ENCODE peak calls at places on chromosomes 3 and 15, in ten cellular contexts. One of them, this sample, is unnamed.

GRCh38 chr15:101027273-101027901 is 108.2 kb downstream of the LRRK1 start:
- DNase-seq in fibroblast of mammary gland: no peak
- DNase-seq in BE2C: peak; percentile 3
- DNase-seq in ovary: peak; percentile 40
- DNase-seq in astrocyte of the spinal cord: no peak
- DNase-seq in cardiac muscle cell: no peak
- DNase-seq in lower leg skin: no peak
- DNase-seq in PC-3: no peak
- DNase-seq in left ventricle myocardium inferior: no peak
- DNase-seq in psoas muscle: no peak
- DNase-seq in this sample: no peak

GRCh38 chr3:32249184-32249782 is 10.8 kb downstream of the CMTM8 start:
- DNase-seq in fibroblast of mammary gland: peak; percentile 96
- DNase-seq in BE2C: no peak
- DNase-seq in ovary: no peak
- DNase-seq in astrocyte of the spinal cord: peak; percentile 92
- DNase-seq in cardiac muscle cell: peak; percentile 94
- DNase-seq in lower leg skin: no peak
- DNase-seq in PC-3: peak; percentile 93
- DNase-seq in left ventricle myocardium inferior: no peak
- DNase-seq in psoas muscle: no peak
- DNase-seq in this sample: peak; percentile 58

GRCh38 chr15:45179221-45179985 is 8.4 kb downstream of the SHF start:
- DNase-seq in fibroblast of mammary gland: no peak
- DNase-seq in BE2C: peak; percentile 49
- DNase-seq in ovary: no peak
- DNase-seq in astrocyte of the spinal cord: no peak
- DNase-seq in cardiac muscle cell: no peak
- DNase-seq in lower leg skin: no peak
- DNase-seq in PC-3: peak; percentile 48
- DNase-seq in left ventricle myocardium inferior: no peak
- DNase-seq in psoas muscle: no peak
- DNase-seq in this sample: no peak

GRCh38 chr15:38528279-38528678 is 36.3 kb downstream of the RASGRP1 start:
- DNase-seq in fibroblast of mammary gland: peak; percentile 54
- DNase-seq in BE2C: no peak
- DNase-seq in ovary: no peak
- DNase-seq in astrocyte of the spinal cord: peak; percentile 40
- DNase-seq in cardiac muscle cell: peak; percentile 33
- DNase-seq in lower leg skin: no peak
- DNase-seq in PC-3: peak; percentile 45
- DNase-seq in left ventricle myocardium inferior: no peak
- DNase-seq in psoas muscle: no peak
- DNase-seq in this sample: peak; percentile 37

GRCh38 chr15:79978260-79978659 is 7.3 kb upstream of the BCL2A1 start:
- DNase-seq in fibroblast of mammary gland: no peak
- DNase-seq in BE2C: no peak
- DNase-seq in ovary: no peak
- DNase-seq in astrocyte of the spinal cord: no peak
- DNase-seq in cardiac muscle cell: no peak
- DNase-seq in lower leg skin: no peak
- DNase-seq in PC-3: no peak
- DNase-seq in left ventricle myocardium inferior: no peak
- DNase-seq in psoas muscle: no peak
- DNase-seq in this sample: no peak

GRCh38 chr15:75929799-75930565 is 26.3 kb downstream of the FBXO22 start:
- DNase-seq in fibroblast of mammary gland: no peak
- DNase-seq in BE2C: no peak
- DNase-seq in ovary: no peak
- DNase-seq in astrocyte of the spinal cord: no peak
- DNase-seq in cardiac muscle cell: no peak
- DNase-seq in lower leg skin: no peak
- DNase-seq in PC-3: no peak
- DNase-seq in left ventricle myocardium inferior: no peak
- DNase-seq in psoas muscle: no peak
- DNase-seq in this sample: no peak

GRCh38 chr3:69095636-69096035 is 10.9 kb downstream of the ARL6IP5 start:
- DNase-seq in fibroblast of mammary gland: no peak
- DNase-seq in BE2C: no peak
- DNase-seq in ovary: no peak
- DNase-seq in astrocyte of the spinal cord: no peak
- DNase-seq in cardiac muscle cell: no peak
- DNase-seq in lower leg skin: no peak
- DNase-seq in PC-3: no peak
- DNase-seq in left ventricle myocardium inferior: no peak
- DNase-seq in psoas muscle: no peak
- DNase-seq in this sample: no peak

GRCh38 chr15:70625438-70625837 is 137.9 kb downstream of the UACA start:
- DNase-seq in fibroblast of mammary gland: no peak
- DNase-seq in BE2C: no peak
- DNase-seq in ovary: no peak
- DNase-seq in astrocyte of the spinal cord: no peak
- DNase-seq in cardiac muscle cell: no peak
- DNase-seq in lower leg skin: no peak
- DNase-seq in PC-3: no peak
- DNase-seq in left ventricle myocardium inferior: no peak
- DNase-seq in psoas muscle: no peak
- DNase-seq in this sample: no peak

GRCh38 chr3:170728181-170728580 is 141.8 kb downstream of the RPL22L1 start:
- DNase-seq in fibroblast of mammary gland: no peak
- DNase-seq in BE2C: no peak
- DNase-seq in ovary: no peak
- DNase-seq in astrocyte of the spinal cord: no peak
- DNase-seq in cardiac muscle cell: no peak
- DNase-seq in lower leg skin: no peak
- DNase-seq in PC-3: no peak
- DNase-seq in left ventricle myocardium inferior: no peak
- DNase-seq in psoas muscle: no peak
- DNase-seq in this sample: no peak

GRCh38 chr3:170727754-170728153 is 141.9 kb upstream of the SLC7A14 start:
- DNase-seq in fibroblast of mammary gland: no peak
- DNase-seq in BE2C: no peak
- DNase-seq in ovary: no peak
- DNase-seq in astrocyte of the spinal cord: no peak
- DNase-seq in cardiac muscle cell: no peak
- DNase-seq in lower leg skin: no peak
- DNase-seq in PC-3: no peak
- DNase-seq in left ventricle myocardium inferior: no peak
- DNase-seq in psoas muscle: no peak
- DNase-seq in this sample: no peak

GRCh38 chr3:170726976-170727661 is 141.2 kb upstream of the SLC7A14 start:
- DNase-seq in fibroblast of mammary gland: peak; percentile 94
- DNase-seq in BE2C: no peak
- DNase-seq in ovary: no peak
- DNase-seq in astrocyte of the spinal cord: peak; percentile 94
- DNase-seq in cardiac muscle cell: peak; percentile 91
- DNase-seq in lower leg skin: no peak
- DNase-seq in PC-3: peak; percentile 84
- DNase-seq in left ventricle myocardium inferior: no peak
- DNase-seq in psoas muscle: no peak
- DNase-seq in this sample: no peak

GRCh38 chr3:170724599-170724998 is 138.7 kb upstream of the SLC7A14 start:
- DNase-seq in fibroblast of mammary gland: peak; percentile 99
- DNase-seq in BE2C: no peak
- DNase-seq in ovary: peak; percentile 39
- DNase-seq in astrocyte of the spinal cord: peak; percentile 75
- DNase-seq in cardiac muscle cell: peak; percentile 83
- DNase-seq in lower leg skin: peak; percentile 43
- DNase-seq in PC-3: no peak
- DNase-seq in left ventricle myocardium inferior: no peak
- DNase-seq in psoas muscle: no peak
- DNase-seq in this sample: peak; percentile 85

DNA sequence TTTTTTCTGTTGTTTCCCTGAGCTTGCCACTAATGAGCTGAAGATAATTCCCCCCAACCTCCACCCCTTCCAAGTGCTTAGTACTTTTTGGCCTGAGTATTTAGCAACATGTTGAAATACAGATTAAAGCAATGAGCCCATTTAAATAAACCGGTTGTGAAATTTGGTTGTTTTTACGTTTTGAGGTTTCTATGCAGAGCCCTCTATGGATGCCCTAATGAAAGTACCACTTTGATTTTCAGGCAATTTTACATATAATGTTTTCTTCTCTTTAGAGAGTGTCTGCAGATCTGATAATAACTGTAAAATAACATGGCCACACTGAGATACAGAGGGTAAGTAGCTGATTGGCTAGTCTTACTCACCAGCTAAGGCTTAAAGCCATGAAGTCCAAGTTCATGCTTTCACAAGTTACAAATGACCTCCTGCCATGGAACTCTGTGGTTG is 139.4 kb upstream of the SLC7A14 start:
- DNase-seq in fibroblast of mammary gland: peak; percentile 82
- DNase-seq in BE2C: no peak
- DNase-seq in ovary: no peak
- DNase-seq in astrocyte of the spinal cord: no peak
- DNase-seq in cardiac muscle cell: peak; percentile 80
- DNase-seq in lower leg skin: no peak
- DNase-seq in PC-3: no peak
- DNase-seq in left ventricle myocardium inferior: no peak
- DNase-seq in psoas muscle: no peak
- DNase-seq in this sample: no peak
- TF ChIP-seq CTCF in fibroblast of mammary gland: peak; percentile 16
- TF ChIP-seq CTCF in BE2C: no peak
- TF ChIP-seq CTCF in ovary: no peak
- TF ChIP-seq CTCF in astrocyte of the spinal cord: peak; percentile 18
- TF ChIP-seq CTCF in cardiac muscle cell: peak; percentile 26
- TF ChIP-seq CTCF in lower leg skin: no peak
- TF ChIP-seq CTCF in PC-3: no peak
- TF ChIP-seq CTCF in left ventricle myocardium inferior: no peak
- TF ChIP-seq CTCF in psoas muscle: no peak
- TF ChIP-seq CTCF in this sample: no peak

DNA sequence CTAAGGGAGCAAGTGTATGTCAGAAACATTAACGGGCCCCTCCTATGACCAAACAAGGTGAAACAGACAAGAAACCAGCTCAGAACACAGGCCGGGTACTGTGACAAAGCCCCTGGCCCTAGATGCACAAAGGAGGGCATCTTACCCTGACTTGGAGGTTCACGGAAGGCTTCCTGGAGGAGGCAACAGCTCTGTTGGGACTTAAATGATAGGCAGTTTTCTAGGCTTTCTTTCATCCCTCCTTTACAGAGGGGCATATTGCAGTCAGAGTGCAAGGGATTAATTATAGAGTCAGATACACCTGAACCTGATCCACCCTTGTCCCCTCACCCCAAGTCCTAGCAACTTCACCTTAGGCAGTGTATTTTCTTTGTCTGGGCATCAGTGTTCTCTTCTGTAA is 8.4 kb downstream of the EPHB3 start:
- DNase-seq in fibroblast of mammary gland: no peak
- DNase-seq in BE2C: no peak
- DNase-seq in ovary: no peak
- DNase-seq in astrocyte of the spinal cord: no peak
- DNase-seq in cardiac muscle cell: no peak
- DNase-seq in lower leg skin: no peak
- DNase-seq in PC-3: no peak
- DNase-seq in left ventricle myocardium inferior: no peak
- DNase-seq in psoas muscle: no peak
- DNase-seq in this sample: no peak
- H3K4me3 ChIP-seq in fibroblast of mammary gland: no peak overlapping the region
- H3K4me3 ChIP-seq in BE2C: peak overlapping the region; percentile 55
- H3K4me3 ChIP-seq in ovary: no peak overlapping the region
- H3K4me3 ChIP-seq in astrocyte of the spinal cord: no peak overlapping the region
- H3K4me3 ChIP-seq in cardiac muscle cell: peak overlapping the region; percentile 58
- H3K4me3 ChIP-seq in lower leg skin: no peak overlapping the region
- H3K4me3 ChIP-seq in PC-3: no peak overlapping the region
- H3K4me3 ChIP-seq in left ventricle myocardium inferior: no peak overlapping the region
- H3K4me3 ChIP-seq in psoas muscle: no peak overlapping the region
- H3K4me3 ChIP-seq in this sample: peak overlapping the region; percentile 59

DNA sequence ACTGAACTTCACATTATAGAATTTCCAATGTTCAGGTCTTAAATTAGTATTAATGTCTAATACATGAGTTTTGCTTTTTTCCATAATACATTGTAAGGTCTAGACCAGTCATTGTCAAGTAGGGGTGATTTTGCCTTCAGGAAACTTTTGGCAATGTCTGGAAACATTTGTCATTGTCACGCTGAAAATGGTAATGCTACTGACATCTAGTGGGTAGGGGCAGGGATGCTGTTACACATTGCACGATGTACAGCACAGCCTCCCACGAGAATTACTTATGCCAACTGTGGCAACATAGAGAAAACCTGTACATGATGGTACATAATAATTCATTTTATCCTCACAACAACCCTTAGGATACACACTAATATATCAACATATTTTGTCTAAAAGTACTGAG is 384.1 kb downstream of the CADM2 start:
- DNase-seq in fibroblast of mammary gland: no peak
- DNase-seq in BE2C: peak; percentile 62
- DNase-seq in ovary: no peak
- DNase-seq in astrocyte of the spinal cord: no peak
- DNase-seq in cardiac muscle cell: no peak
- DNase-seq in lower leg skin: no peak
- DNase-seq in PC-3: peak; percentile 69
- DNase-seq in left ventricle myocardium inferior: no peak
- DNase-seq in psoas muscle: no peak
- DNase-seq in this sample: no peak
- TF ChIP-seq CTCF in fibroblast of mammary gland: no peak
- TF ChIP-seq CTCF in BE2C: peak; percentile 89
- TF ChIP-seq CTCF in ovary: no peak
- TF ChIP-seq CTCF in astrocyte of the spinal cord: peak; percentile 17
- TF ChIP-seq CTCF in cardiac muscle cell: no peak
- TF ChIP-seq CTCF in lower leg skin: no peak
- TF ChIP-seq CTCF in PC-3: peak; percentile 87
- TF ChIP-seq CTCF in left ventricle myocardium inferior: no peak
- TF ChIP-seq CTCF in psoas muscle: peak; percentile 31
- TF ChIP-seq CTCF in this sample: no peak

GRCh38 chr3:63972987-63973386 is 50.3 kb downstream of the PSMD6 start:
- DNase-seq in fibroblast of mammary gland: no peak
- DNase-seq in BE2C: no peak
- DNase-seq in ovary: no peak
- DNase-seq in astrocyte of the spinal cord: no peak
- DNase-seq in cardiac muscle cell: no peak
- DNase-seq in lower leg skin: no peak
- DNase-seq in PC-3: no peak
- DNase-seq in left ventricle myocardium inferior: no peak
- DNase-seq in psoas muscle: no peak
- DNase-seq in this sample: no peak

GRCh38 chr3:63968612-63969350 is 54.5 kb downstream of the PSMD6 start:
- DNase-seq in fibroblast of mammary gland: no peak
- DNase-seq in BE2C: no peak
- DNase-seq in ovary: no peak
- DNase-seq in astrocyte of the spinal cord: no peak
- DNase-seq in cardiac muscle cell: peak; percentile 20
- DNase-seq in lower leg skin: no peak
- DNase-seq in PC-3: no peak
- DNase-seq in left ventricle myocardium inferior: no peak
- DNase-seq in psoas muscle: no peak
- DNase-seq in this sample: no peak

GRCh38 chr3:63969866-63970265 is 53.4 kb downstream of the PSMD6 start:
- DNase-seq in fibroblast of mammary gland: no peak
- DNase-seq in BE2C: no peak
- DNase-seq in ovary: no peak
- DNase-seq in astrocyte of the spinal cord: no peak
- DNase-seq in cardiac muscle cell: no peak
- DNase-seq in lower leg skin: no peak
- DNase-seq in PC-3: no peak
- DNase-seq in left ventricle myocardium inferior: no peak
- DNase-seq in psoas muscle: no peak
- DNase-seq in this sample: no peak

GRCh38 chr3:63972196-63972595 is 51.1 kb downstream of the PSMD6 start:
- DNase-seq in fibroblast of mammary gland: peak; percentile 59
- DNase-seq in BE2C: no peak
- DNase-seq in ovary: no peak
- DNase-seq in astrocyte of the spinal cord: peak; percentile 76
- DNase-seq in cardiac muscle cell: peak; percentile 62
- DNase-seq in lower leg skin: no peak
- DNase-seq in PC-3: no peak
- DNase-seq in left ventricle myocardium inferior: no peak
- DNase-seq in psoas muscle: no peak
- DNase-seq in this sample: peak; percentile 83

GRCh38 chr3:63970596-63971468 is 52.5 kb downstream of the PSMD6 start:
- DNase-seq in fibroblast of mammary gland: peak; percentile 31
- DNase-seq in BE2C: no peak
- DNase-seq in ovary: no peak
- DNase-seq in astrocyte of the spinal cord: no peak
- DNase-seq in cardiac muscle cell: peak; percentile 33
- DNase-seq in lower leg skin: no peak
- DNase-seq in PC-3: no peak
- DNase-seq in left ventricle myocardium inferior: no peak
- DNase-seq in psoas muscle: no peak
- DNase-seq in this sample: no peak
- H3K4me3 ChIP-seq in fibroblast of mammary gland: no peak overlapping the region
- H3K4me3 ChIP-seq in BE2C: no peak overlapping the region
- H3K4me3 ChIP-seq in ovary: no peak overlapping the region
- H3K4me3 ChIP-seq in astrocyte of the spinal cord: no peak overlapping the region
- H3K4me3 ChIP-seq in cardiac muscle cell: no peak overlapping the region
- H3K4me3 ChIP-seq in lower leg skin: no peak overlapping the region
- H3K4me3 ChIP-seq in PC-3: no peak overlapping the region
- H3K4me3 ChIP-seq in left ventricle myocardium inferior: no peak overlapping the region
- H3K4me3 ChIP-seq in psoas muscle: no peak overlapping the region
- H3K4me3 ChIP-seq in this sample: no peak overlapping the region